ENCODE peak calls at places on chromosomes 4 and X, in six cellular contexts. P, B, C, M, G and D are unnamed samples.

GRCh38 chrX:345020-345925 is 26.7 kb upstream of the GTPBP6 start:
- DNase-seq in P (no peak), B (no peak), C (no peak), M (no peak), G (no peak), D (no peak)

GRCh38 chr4:38930696-38931095 is 63.1 kb downstream of the FAM114A1 start:
- DNase-seq in B (no peak), G (no peak), C (no peak), P (no peak), M (no peak), D (no peak)

GRCh38 chrX:79259073-79259689 is 108.0 kb downstream of the ITM2A start:
- DNase-seq in B (no peak), P (no peak), C (peak; percentile 46), M (no peak), G (no peak), D (peak; percentile 35)

GRCh38 chr4:99806545-99806944 is 10.1 kb upstream of the DAPP1 start:
- DNase-seq in G (no peak), P (no peak), C (no peak), B (no peak), M (no peak), D (no peak)

GRCh38 chrX:107565916-107566602 is 62.3 kb upstream of the PRPS1 start:
- DNase-seq in P (no peak), C (no peak), M (peak; percentile 12), B (no peak), G (no peak), D (peak; percentile 40)

GRCh38 chrX:112841820-112842157 is 1.2 kb upstream of the AMOT start:
- DNase-seq in C (no peak), B (no peak), P (no peak), M (no peak), G (no peak), D (no peak)

GRCh38 chr4:10622728-10623127 is 61.8 kb downstream of the CLNK start:
- DNase-seq in C (no peak), B (no peak), P (no peak), M (no peak), G (no peak), D (no peak)

GRCh38 chr4:82865592-82865991 is 25.4 kb downstream of the SEC31A start:
- DNase-seq in P (no peak), B (no peak), G (no peak), C (no peak), M (peak; percentile 31), D (no peak)

GRCh38 chr4:98614655-98615054 is 43.8 kb downstream of the TSPAN5 start:
- DNase-seq in B (no peak), P (no peak), G (no peak), C (no peak), M (no peak), D (no peak)

GRCh38 chr4:2064276-2064991 is 5.3 kb downstream of the NAT8L start:
- DNase-seq in M (no peak), P (no peak), G (no peak), B (no peak), C (no peak), D (no peak)

GRCh38 chr4:8419222-8420041 is 21.1 kb downstream of the ACOX3 start:
- DNase-seq in C (peak; percentile 36), M (no peak), P (no peak), G (no peak), B (no peak), D (no peak)

GRCh38 chr4:153371835-153372234 is 27.3 kb downstream of the MND1 start:
- DNase-seq in M (no peak), C (no peak), P (no peak), G (no peak), B (no peak), D (no peak)

GRCh38 chrX:41779058-41779564 is 55.1 kb downstream of the GPR82 start:
- DNase-seq in B (no peak), P (no peak), M (no peak), C (no peak), G (no peak), D (no peak)

GRCh38 chr4:72320185-72320948 is 248.7 kb downstream of the ADAMTS3 start:
- DNase-seq in P (no peak), C (no peak), G (no peak), M (no peak), B (no peak), D (no peak)

GRCh38 chrX:129779086-129779672 is 570 bp upstream of the SASH3 start:
- DNase-seq in G (no peak), C (no peak), M (no peak), B (no peak), P (no peak), D (no peak)

GRCh38 chr4:20085653-20086052 is 166.1 kb upstream of the SLIT2 start:
- DNase-seq in M (no peak), C (no peak), B (no peak), G (no peak), P (no peak), D (no peak)

GRCh38 chrX:64150775-64151174 is 54.7 kb downstream of the AMER1 start:
- DNase-seq in P (no peak), B (no peak), M (no peak), C (no peak), G (no peak), D (no peak)

GRCh38 chr4:110852793-110853192 is 229.9 kb upstream of the PITX2 start:
- DNase-seq in G (no peak), C (no peak), M (no peak), B (no peak), P (no peak), D (no peak)

GRCh38 chr4:154719087-154719486 is 24.7 kb upstream of the LRAT start:
- DNase-seq in B (no peak), C (no peak), G (no peak), P (no peak), M (no peak), D (no peak)

GRCh38 chrX:153628665-153629064 is 18.3 kb upstream of the DUSP9 start:
- DNase-seq in P (no peak), B (no peak), C (no peak), M (no peak), G (no peak), D (no peak)

GRCh38 chr4:95044204-95044848 is 286.6 kb downstream of the BMPR1B start:
- DNase-seq in C (no peak), P (no peak), M (peak; percentile 79), G (no peak), B (peak; percentile 20), D (peak; percentile 76)

GRCh38 chrX:17484592-17484991 is 109.6 kb downstream of the NHS start:
- DNase-seq in G (no peak), M (no peak), P (no peak), B (no peak), C (no peak), D (no peak)

GRCh38 chr4:80138556-80139538 is 58.5 kb upstream of the PRDM8 start:
- DNase-seq in G (no peak), B (no peak), P (no peak), M (no peak), C (peak; percentile 39), D (no peak)

GRCh38 chr4:57193996-57194675 is 84.0 kb upstream of the IGFBP7 start:
- DNase-seq in P (no peak), C (no peak), M (no peak), G (no peak), B (no peak), D (no peak)

GRCh38 chr4:170729897-170730296 is 640.1 kb upstream of the AADAT start:
- DNase-seq in B (no peak), C (no peak), P (no peak), G (no peak), M (no peak), D (no peak)

GRCh38 chr4:2186133-2186864 is 55.6 kb downstream of the HAUS3 start:
- DNase-seq in C (no peak), B (no peak), P (no peak), M (no peak), G (no peak), D (no peak)

GRCh38 chr4:105971032-105971431 is 75.8 kb downstream of the NPNT start:
- DNase-seq in P (no peak), B (no peak), C (no peak), G (no peak), M (no peak), D (no peak)

GRCh38 chr4:143771269-143771668 is 70.8 kb upstream of the FREM3 start:
- DNase-seq in P (no peak), C (no peak), G (no peak), M (no peak), B (no peak), D (no peak)

GRCh38 chr4:101994247-101994775 is 203.8 kb downstream of the BANK1 start:
- DNase-seq in C (no peak), G (no peak), P (no peak), M (no peak), B (no peak), D (no peak)

GRCh38 chr4:111174331-111174730 is 551.5 kb upstream of the PITX2 start:
- DNase-seq in P (no peak), B (no peak), C (no peak), G (no peak), M (no peak), D (no peak)

GRCh38 chr4:170721812-170722373 is 632.1 kb upstream of the AADAT start:
- DNase-seq in G (no peak), P (no peak), B (no peak), C (no peak), M (no peak), D (no peak)

GRCh38 chr4:187883049-187883448 is 112.5 kb upstream of the ZFP42 start:
- DNase-seq in G (no peak), P (no peak), B (no peak), M (no peak), C (no peak), D (no peak)

GRCh38 chr4:67291639-67292038 is 253.7 kb downstream of the CENPC start:
- DNase-seq in P (no peak), M (no peak), B (no peak), C (no peak), G (no peak), D (no peak)

GRCh38 chrX:38192007-38192625 is 28.6 kb downstream of the SRPX start:
- DNase-seq in B (no peak), P (no peak), C (no peak), G (no peak), M (peak; percentile 12), D (peak; percentile 12)

GRCh38 chr4:6806924-6807676 is 24.6 kb downstream of the KIAA0232 start:
- DNase-seq in C (no peak), M (no peak), B (no peak), P (no peak), G (no peak), D (no peak)

GRCh38 chr4:102599455-102599854 is 98.3 kb downstream of the NFKB1 start:
- DNase-seq in C (no peak), M (no peak), G (no peak), P (no peak), B (no peak), D (no peak)

GRCh38 chrX:151806967-151807540 is 72.5 kb downstream of the CNGA2 start:
- DNase-seq in M (no peak), P (no peak), G (no peak), C (no peak), B (no peak), D (no peak)

GRCh38 chrX:9320940-9321339 is 143.9 kb upstream of the TBL1X start:
- DNase-seq in M (no peak), B (no peak), C (no peak), P (no peak), G (no peak), D (no peak)